ENCODE peak calls at places on chromosomes 5 and 9, in four cellular contexts. U, F, J and X are unnamed samples.

GRCh38 chr9:19939890-19940289 is 151.1 kb upstream of the SLC24A2 start:
- DNase-seq in J (no peak), F (no peak), U (no peak), X (no peak)

GRCh38 chr5:6387970-6388369 is 9.6 kb upstream of the MED10 start:
- DNase-seq in F (no peak), J (no peak), U (no peak), X (no peak)

GRCh38 chr5:34585601-34586104 is 70.5 kb upstream of the RAI14 start:
- DNase-seq in F (no peak), J (no peak), U (no peak), X (no peak)

GRCh38 chr5:83377131-83377865 is 94.2 kb upstream of the VCAN start:
- DNase-seq in F (no peak), U (no peak), J (no peak), X (no peak)

GRCh38 chr9:107215381-107215780 is 67.7 kb upstream of the RAD23B start:
- DNase-seq in U (no peak), J (no peak), F (no peak), X (no peak)

GRCh38 chr9:3332802-3333201 is 193.0 kb downstream of the RFX3 start:
- DNase-seq in F (no peak), U (no peak), J (no peak), X (no peak)

GRCh38 chr5:36855141-36855495 is 21.5 kb upstream of the NIPBL start:
- DNase-seq in J (no peak), F (no peak), U (no peak), X (no peak)

GRCh38 chr9:127761061-127761460 is 17.4 kb downstream of the SH2D3C start:
- DNase-seq in J (no peak), U (no peak), F (no peak), X (no peak)

GRCh38 chr5:172097356-172097755 is 90.7 kb downstream of the STK10 start:
- DNase-seq in U (no peak), F (no peak), J (no peak), X (no peak)

GRCh38 chr5:67361932-67362729 is 165.5 kb upstream of the CD180 start:
- DNase-seq in U (no peak), F (no peak), J (no peak), X (no peak)

GRCh38 chr9:95081998-95082397 is 235.5 kb downstream of the FANCC start:
- DNase-seq in U (no peak), F (no peak), J (no peak), X (no peak)

GRCh38 chr9:98995059-98995665 is 51.5 kb downstream of the COL15A1 start:
- DNase-seq in U (peak; percentile 80), F (peak; percentile 28), J (no peak), X (peak; percentile 39)

GRCh38 chr5:111755942-111756353 is 1.0 kb downstream of the NREP start:
- DNase-seq in F (no peak), U (no peak), J (no peak), X (no peak)

GRCh38 chr5:125413861-125414260 is 667.4 kb upstream of the ZNF608 start:
- DNase-seq in U (no peak), J (no peak), F (no peak), X (no peak)

GRCh38 chr5:119385136-119386128 is 29.6 kb downstream of the TNFAIP8 start:
- DNase-seq in J (no peak), F (no peak), U (no peak), X (no peak)

GRCh38 chr5:160339406-160340140 is 27.2 kb upstream of the CCNJL start:
- DNase-seq in U (no peak), J (no peak), F (no peak), X (no peak)
- H3K27ac ChIP-seq in U (no peak overlapping the region), J (no peak overlapping the region), F (no peak overlapping the region), X (no peak overlapping the region)

DNA sequence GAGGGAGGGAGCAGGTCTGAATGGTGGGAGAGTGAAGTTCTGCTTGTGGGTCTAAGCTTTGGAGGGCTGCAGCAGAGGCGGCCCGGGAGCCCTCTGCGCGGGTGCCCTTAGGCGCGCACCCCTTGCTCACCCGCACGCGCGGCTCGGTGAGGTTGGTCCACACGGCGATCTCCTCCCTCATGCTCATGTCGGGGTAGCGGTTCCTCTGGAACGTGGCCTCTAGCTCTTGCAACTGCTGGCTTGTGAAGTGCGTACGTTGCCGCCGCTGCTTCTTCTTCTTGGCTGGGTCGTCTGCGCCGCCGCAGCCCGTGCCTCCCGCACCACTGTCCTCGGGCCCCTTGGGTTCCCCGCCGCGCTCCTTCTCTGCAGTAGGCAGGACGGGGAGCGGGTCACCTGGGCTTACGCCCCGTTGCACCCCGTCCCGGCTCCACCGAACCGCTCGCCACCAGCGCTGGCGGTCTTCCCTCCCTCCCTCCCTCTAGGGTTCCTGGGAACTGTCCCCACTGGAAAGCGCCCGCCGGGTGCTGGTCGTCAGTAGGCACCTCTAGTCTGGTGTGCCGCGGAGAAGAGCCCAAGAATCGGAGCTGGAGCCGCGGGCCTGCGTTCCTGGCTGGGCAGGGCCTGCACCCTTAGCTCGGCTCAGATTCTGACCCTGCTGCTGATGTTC is 2.7 kb downstream of the PITX1 start:
- DNase-seq in U (no peak), J (no peak), F (peak; percentile 89), X (no peak)
- H3K36me3 ChIP-seq in U (no peaks in the 10 kb centered on the region), J (no peaks in the 10 kb centered on the region), F (peaks cover 3% of the 10 kb centered on the region), X (no peaks in the 10 kb centered on the region)

GRCh38 chr5:179763215-179763945 is 30.4 kb upstream of the LTC4S start:
- DNase-seq in J (peak; percentile 21), U (peak; percentile 71), F (peak; percentile 82), X (peak; percentile 24)
- H3K27ac ChIP-seq in J (no peak overlapping the region), U (no peak overlapping the region), F (no peak overlapping the region), X (no peak overlapping the region)

DNA sequence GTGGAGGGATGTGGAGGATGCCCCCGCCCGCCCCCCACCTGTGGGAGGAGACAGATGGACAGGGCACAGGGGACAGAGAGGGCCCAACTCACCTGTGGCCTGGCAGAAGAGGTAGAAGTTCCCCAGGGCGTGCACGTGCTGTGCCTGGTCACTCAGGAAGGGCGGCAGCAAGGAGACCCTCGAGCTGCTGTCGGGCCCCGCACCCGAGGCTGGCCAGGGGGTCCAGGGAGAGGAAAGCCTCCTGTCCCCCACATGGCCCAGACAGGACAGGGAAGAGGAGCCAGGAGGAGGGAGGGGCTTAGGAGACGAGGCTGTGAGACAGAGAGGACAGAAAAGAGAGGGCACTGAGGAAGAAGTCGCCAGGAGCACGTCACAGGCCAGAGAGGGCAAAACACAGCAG is 58.4 kb downstream of the SECISBP2 start:
- DNase-seq in U (no peak), J (no peak), F (no peak), X (no peak)
- H3K36me3 ChIP-seq in U (no peaks in the 10 kb centered on the region), J (peaks cover 43% of the 10 kb centered on the region), F (no peaks in the 10 kb centered on the region), X (peaks cover 53% of the 10 kb centered on the region)

DNA sequence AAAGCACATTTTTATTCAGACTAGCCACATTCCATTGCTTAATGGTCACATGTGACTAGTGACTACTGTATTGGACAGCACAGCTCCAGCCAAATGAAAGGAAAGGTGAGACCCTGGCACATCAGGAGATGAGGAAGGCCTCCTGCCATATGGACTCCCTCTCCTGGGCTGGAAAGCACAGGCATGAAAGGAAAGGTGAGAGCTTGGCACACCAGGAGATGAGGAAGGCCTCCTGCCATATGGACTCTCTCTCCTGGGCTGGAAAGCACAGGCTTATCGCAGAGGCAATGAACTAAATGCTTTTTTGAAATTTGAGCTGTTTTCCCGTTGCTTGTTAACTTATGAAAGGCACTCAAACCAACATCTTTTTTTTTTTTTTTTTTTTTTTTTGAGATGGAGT is 144.8 kb upstream of the SLC12A2 start:
- DNase-seq in U (no peak), J (no peak), F (no peak), X (no peak)
- H3K27ac ChIP-seq in U (no peak overlapping the region), J (no peak overlapping the region), F (no peak overlapping the region), X (no peak overlapping the region)

DNA sequence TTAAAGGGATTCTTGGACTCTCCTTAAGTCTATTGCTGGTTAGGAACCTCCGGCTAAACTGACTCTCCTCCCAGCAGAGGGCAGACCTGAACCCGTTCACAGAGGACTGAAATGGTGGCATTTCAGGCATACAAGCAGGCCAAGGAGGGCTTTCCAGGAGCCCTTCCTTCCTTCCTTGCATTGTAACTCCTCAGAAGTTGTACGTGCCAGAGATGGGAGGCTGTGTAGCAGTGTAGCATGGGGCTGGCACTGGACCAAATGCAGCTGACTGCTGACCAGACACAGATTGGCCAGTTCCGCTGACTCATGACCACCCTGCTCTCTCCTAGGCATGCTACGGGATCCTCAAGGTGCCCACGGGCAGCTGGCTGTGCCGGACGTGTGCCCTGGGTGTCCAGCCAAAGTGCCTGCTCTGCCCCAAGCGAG is 36.4 kb downstream of the JADE2 start:
- DNase-seq in J (no peak), F (peak; percentile 84), U (peak; percentile 55), X (no peak)
- H3K36me3 ChIP-seq in J (peaks cover 85% of the 10 kb centered on the region), F (peaks cover 31% of the 10 kb centered on the region), U (peaks cover 66% of the 10 kb centered on the region), X (peaks cover 74% of the 10 kb centered on the region)

GRCh38 chr5:54703091-54703490 is 185.5 kb downstream of the SNX18 start:
- DNase-seq in U (peak; percentile 40), F (no peak), J (no peak), X (no peak)
- H3K27ac ChIP-seq in U (peak overlapping the region; percentile 9), F (peak overlapping the region; percentile 46), J (no peak overlapping the region), X (no peak overlapping the region)